ENCODE peak calls at places on chromosomes 7 and 10, in nine cellular contexts. One of them, this sample, is unnamed.

GRCh38 chr10:89458760-89459159 is 44.4 kb downstream of the IFIT5 start:
- DNase-seq in HCT116: no peak
- DNase-seq in mesendoderm: no peak
- DNase-seq in fibroblast of lung: peak
- DNase-seq in brain microvascular endothelial cell: no peak
- DNase-seq in PC-3: no peak
- DNase-seq in esophagus muscularis mucosa: no peak
- DNase-seq in right atrium auricular region: no peak
- DNase-seq in lung: no peak
- DNase-seq in this sample: no peak

GRCh38 chr10:8044331-8044907 is 10.1 kb upstream of the GATA3 start:
- DNase-seq in HCT116: no peak
- DNase-seq in mesendoderm: peak
- DNase-seq in fibroblast of lung: no peak
- DNase-seq in brain microvascular endothelial cell: no peak
- DNase-seq in PC-3: no peak
- DNase-seq in esophagus muscularis mucosa: no peak
- DNase-seq in right atrium auricular region: no peak
- DNase-seq in lung: no peak
- DNase-seq in this sample: no peak

GRCh38 chr10:113712024-113712423 is 32.3 kb downstream of the CASP7 start:
- DNase-seq in HCT116: no peak
- DNase-seq in mesendoderm: no peak
- DNase-seq in fibroblast of lung: no peak
- DNase-seq in brain microvascular endothelial cell: no peak
- DNase-seq in PC-3: no peak
- DNase-seq in esophagus muscularis mucosa: no peak
- DNase-seq in right atrium auricular region: no peak
- DNase-seq in lung: no peak
- DNase-seq in this sample: no peak

GRCh38 chr7:100806276-100806675 is 21.0 kb downstream of the EPHB4 start:
- DNase-seq in HCT116: no peak
- DNase-seq in mesendoderm: no peak
- DNase-seq in fibroblast of lung: no peak
- DNase-seq in brain microvascular endothelial cell: no peak
- DNase-seq in PC-3: no peak
- DNase-seq in esophagus muscularis mucosa: no peak
- DNase-seq in right atrium auricular region: no peak
- DNase-seq in lung: no peak
- DNase-seq in this sample: no peak

GRCh38 chr10:123808873-123809272 is 82.7 kb downstream of the CPXM2 start:
- DNase-seq in HCT116: peak
- DNase-seq in mesendoderm: peak
- DNase-seq in fibroblast of lung: peak
- DNase-seq in brain microvascular endothelial cell: peak
- DNase-seq in PC-3: peak
- DNase-seq in esophagus muscularis mucosa: peak
- DNase-seq in right atrium auricular region: peak
- DNase-seq in lung: no peak
- DNase-seq in this sample: no peak

GRCh38 chr10:58475322-58476277 is 37.1 kb upstream of the BICC1 start:
- DNase-seq in HCT116: no peak
- DNase-seq in mesendoderm: peak
- DNase-seq in fibroblast of lung: peak
- DNase-seq in brain microvascular endothelial cell: peak
- DNase-seq in PC-3: peak
- DNase-seq in esophagus muscularis mucosa: no peak
- DNase-seq in right atrium auricular region: no peak
- DNase-seq in lung: no peak
- DNase-seq in this sample: no peak

GRCh38 chr10:15419279-15419874 is 48.3 kb upstream of the FAM171A1 start:
- DNase-seq in HCT116: peak
- DNase-seq in mesendoderm: peak
- DNase-seq in fibroblast of lung: peak
- DNase-seq in brain microvascular endothelial cell: peak
- DNase-seq in PC-3: peak
- DNase-seq in esophagus muscularis mucosa: no peak
- DNase-seq in right atrium auricular region: no peak
- DNase-seq in lung: no peak
- DNase-seq in this sample: no peak

GRCh38 chr10:106780593-106781088 is 383.9 kb downstream of the SORCS1 start:
- DNase-seq in HCT116: no peak
- DNase-seq in mesendoderm: no peak
- DNase-seq in fibroblast of lung: no peak
- DNase-seq in brain microvascular endothelial cell: no peak
- DNase-seq in PC-3: no peak
- DNase-seq in esophagus muscularis mucosa: no peak
- DNase-seq in right atrium auricular region: no peak
- DNase-seq in lung: no peak
- DNase-seq in this sample: no peak

GRCh38 chr10:60299390-60299778 is 90.3 kb downstream of the ANK3 start:
- DNase-seq in HCT116: no peak
- DNase-seq in mesendoderm: no peak
- DNase-seq in fibroblast of lung: no peak
- DNase-seq in brain microvascular endothelial cell: no peak
- DNase-seq in PC-3: no peak
- DNase-seq in esophagus muscularis mucosa: no peak
- DNase-seq in right atrium auricular region: no peak
- DNase-seq in lung: no peak
- DNase-seq in this sample: no peak

GRCh38 chr7:157875230-157876179 is 538.7 kb downstream of the DNAJB6 start:
- DNase-seq in HCT116: peak
- DNase-seq in mesendoderm: peak
- DNase-seq in fibroblast of lung: no peak
- DNase-seq in brain microvascular endothelial cell: peak
- DNase-seq in PC-3: peak
- DNase-seq in esophagus muscularis mucosa: no peak
- DNase-seq in right atrium auricular region: no peak
- DNase-seq in lung: no peak
- DNase-seq in this sample: no peak

GRCh38 chr10:75432176-75432575 is 752 bp downstream of the LRMDA start:
- DNase-seq in HCT116: no peak
- DNase-seq in mesendoderm: no peak
- DNase-seq in fibroblast of lung: no peak
- DNase-seq in brain microvascular endothelial cell: no peak
- DNase-seq in PC-3: no peak
- DNase-seq in esophagus muscularis mucosa: no peak
- DNase-seq in right atrium auricular region: no peak
- DNase-seq in lung: no peak
- DNase-seq in this sample: no peak

GRCh38 chr7:28536259-28536658 is 123.9 kb downstream of the CREB5 start:
- DNase-seq in HCT116: peak
- DNase-seq in mesendoderm: peak
- DNase-seq in fibroblast of lung: peak
- DNase-seq in brain microvascular endothelial cell: peak
- DNase-seq in PC-3: peak
- DNase-seq in esophagus muscularis mucosa: no peak
- DNase-seq in right atrium auricular region: no peak
- DNase-seq in lung: no peak
- DNase-seq in this sample: no peak

GRCh38 chr7:124031919-124032318 is 948 bp downstream of the TMEM229A start:
- DNase-seq in HCT116: no peak
- DNase-seq in mesendoderm: peak
- DNase-seq in fibroblast of lung: no peak
- DNase-seq in brain microvascular endothelial cell: no peak
- DNase-seq in PC-3: no peak
- DNase-seq in esophagus muscularis mucosa: no peak
- DNase-seq in right atrium auricular region: no peak
- DNase-seq in lung: no peak
- DNase-seq in this sample: no peak

GRCh38 chr10:86226801-86227201 is 139.8 kb downstream of the GRID1 start:
- DNase-seq in HCT116: no peak
- DNase-seq in mesendoderm: no peak
- DNase-seq in fibroblast of lung: no peak
- DNase-seq in brain microvascular endothelial cell: no peak
- DNase-seq in PC-3: no peak
- DNase-seq in esophagus muscularis mucosa: no peak
- DNase-seq in right atrium auricular region: no peak
- DNase-seq in lung: no peak
- DNase-seq in this sample: no peak

GRCh38 chr10:11197266-11197712 is 179.6 kb downstream of the CELF2 start:
- DNase-seq in HCT116: no peak
- DNase-seq in mesendoderm: no peak
- DNase-seq in fibroblast of lung: no peak
- DNase-seq in brain microvascular endothelial cell: no peak
- DNase-seq in PC-3: no peak
- DNase-seq in esophagus muscularis mucosa: no peak
- DNase-seq in right atrium auricular region: peak
- DNase-seq in lung: peak
- DNase-seq in this sample: no peak

GRCh38 chr10:87547734-87548311 is 43.1 kb downstream of the MINPP1 start:
- DNase-seq in HCT116: no peak
- DNase-seq in mesendoderm: no peak
- DNase-seq in fibroblast of lung: peak
- DNase-seq in brain microvascular endothelial cell: peak
- DNase-seq in PC-3: peak
- DNase-seq in esophagus muscularis mucosa: no peak
- DNase-seq in right atrium auricular region: no peak
- DNase-seq in lung: no peak
- DNase-seq in this sample: no peak

DNA sequence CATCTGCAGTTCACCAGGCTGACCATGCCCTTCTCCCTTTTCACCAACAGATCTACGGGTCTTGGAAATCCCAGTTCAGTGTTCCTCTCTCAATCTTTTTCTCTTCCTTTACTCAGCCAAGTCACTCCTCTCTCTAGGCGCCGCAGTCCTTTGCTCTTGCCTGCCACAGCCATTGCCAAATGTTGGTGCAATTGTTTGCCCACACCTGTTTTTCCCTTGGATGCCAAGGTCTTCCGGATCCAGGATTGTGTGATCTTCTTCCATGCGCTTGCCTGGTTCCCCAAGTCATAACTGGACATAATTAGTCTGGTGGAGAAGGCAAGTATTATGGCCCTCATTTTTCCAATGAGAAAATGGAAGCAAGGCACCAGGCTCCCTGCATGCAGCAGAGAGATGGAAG is 265.2 kb downstream of the KCNMA1 start:
- DNase-seq in HCT116: no peak
- DNase-seq in mesendoderm: no peak
- DNase-seq in fibroblast of lung: no peak
- DNase-seq in brain microvascular endothelial cell: no peak
- DNase-seq in PC-3: no peak
- DNase-seq in esophagus muscularis mucosa: no peak
- DNase-seq in right atrium auricular region: no peak
- DNase-seq in lung: no peak
- DNase-seq in this sample: no peak
- H3K27ac ChIP-seq in HCT116: no peak
- H3K27ac ChIP-seq in mesendoderm: no peak
- H3K27ac ChIP-seq in fibroblast of lung: no peak
- H3K27ac ChIP-seq in brain microvascular endothelial cell: no peak
- H3K27ac ChIP-seq in PC-3: peak
- H3K27ac ChIP-seq in esophagus muscularis mucosa: peak
- H3K27ac ChIP-seq in right atrium auricular region: no peak
- H3K27ac ChIP-seq in lung: no peak
- H3K27ac ChIP-seq in this sample: no peak

DNA sequence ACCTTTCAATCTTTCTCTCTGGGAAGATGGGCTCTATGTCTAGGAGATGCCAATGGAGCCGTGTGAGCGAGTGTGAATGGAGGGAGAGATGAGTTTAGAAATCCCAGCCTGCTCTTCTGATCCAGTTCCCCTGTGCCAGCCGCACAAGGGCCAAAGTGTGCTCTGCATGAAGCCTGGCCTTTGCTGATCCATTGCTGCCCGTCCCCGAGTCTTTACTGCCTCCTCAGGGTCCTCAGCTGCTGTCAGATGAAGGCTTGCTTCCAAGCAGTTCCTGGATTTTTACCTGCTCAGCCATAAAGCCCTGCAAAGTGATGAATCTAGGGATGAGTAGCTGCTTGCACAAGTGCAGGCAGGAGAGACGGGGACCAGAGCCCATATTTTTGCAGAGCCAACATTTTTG is 115.9 kb downstream of the ZMIZ1 start:
- DNase-seq in HCT116: no peak
- DNase-seq in mesendoderm: no peak
- DNase-seq in fibroblast of lung: no peak
- DNase-seq in brain microvascular endothelial cell: no peak
- DNase-seq in PC-3: no peak
- DNase-seq in esophagus muscularis mucosa: no peak
- DNase-seq in right atrium auricular region: no peak
- DNase-seq in lung: no peak
- DNase-seq in this sample: no peak
- H3K27ac ChIP-seq in HCT116: peak
- H3K27ac ChIP-seq in mesendoderm: no peak
- H3K27ac ChIP-seq in fibroblast of lung: peak
- H3K27ac ChIP-seq in brain microvascular endothelial cell: no peak
- H3K27ac ChIP-seq in PC-3: peak
- H3K27ac ChIP-seq in esophagus muscularis mucosa: peak
- H3K27ac ChIP-seq in right atrium auricular region: peak
- H3K27ac ChIP-seq in lung: peak
- H3K27ac ChIP-seq in this sample: peak

GRCh38 chr10:51227897-51228713 is 153.8 kb downstream of the PRKG1 start:
- DNase-seq in HCT116: no peak
- DNase-seq in mesendoderm: no peak
- DNase-seq in fibroblast of lung: no peak
- DNase-seq in brain microvascular endothelial cell: no peak
- DNase-seq in PC-3: no peak
- DNase-seq in esophagus muscularis mucosa: no peak
- DNase-seq in right atrium auricular region: no peak
- DNase-seq in lung: no peak
- DNase-seq in this sample: no peak
- H3K27ac ChIP-seq in HCT116: no peak
- H3K27ac ChIP-seq in mesendoderm: no peak
- H3K27ac ChIP-seq in fibroblast of lung: no peak
- H3K27ac ChIP-seq in brain microvascular endothelial cell: no peak
- H3K27ac ChIP-seq in PC-3: no peak
- H3K27ac ChIP-seq in esophagus muscularis mucosa: no peak
- H3K27ac ChIP-seq in right atrium auricular region: no peak
- H3K27ac ChIP-seq in lung: no peak
- H3K27ac ChIP-seq in this sample: no peak

GRCh38 chr10:71970869-71971268 is 6.7 kb downstream of the CHST3 start:
- DNase-seq in HCT116: no peak
- DNase-seq in mesendoderm: no peak
- DNase-seq in fibroblast of lung: peak
- DNase-seq in brain microvascular endothelial cell: no peak
- DNase-seq in PC-3: peak
- DNase-seq in esophagus muscularis mucosa: no peak
- DNase-seq in right atrium auricular region: no peak
- DNase-seq in lung: no peak
- DNase-seq in this sample: no peak

GRCh38 chr10:71972746-71973695 is 8.8 kb downstream of the CHST3 start:
- DNase-seq in HCT116: no peak
- DNase-seq in mesendoderm: no peak
- DNase-seq in fibroblast of lung: no peak
- DNase-seq in brain microvascular endothelial cell: no peak
- DNase-seq in PC-3: no peak
- DNase-seq in esophagus muscularis mucosa: no peak
- DNase-seq in right atrium auricular region: no peak
- DNase-seq in lung: no peak
- DNase-seq in this sample: no peak

GRCh38 chr10:71971311-71971731 is 7.1 kb downstream of the CHST3 start:
- DNase-seq in HCT116: no peak
- DNase-seq in mesendoderm: no peak
- DNase-seq in fibroblast of lung: no peak
- DNase-seq in brain microvascular endothelial cell: no peak
- DNase-seq in PC-3: no peak
- DNase-seq in esophagus muscularis mucosa: no peak
- DNase-seq in right atrium auricular region: no peak
- DNase-seq in lung: no peak
- DNase-seq in this sample: no peak

GRCh38 chr10:71970331-71970730 is 6.1 kb downstream of the CHST3 start:
- DNase-seq in HCT116: no peak
- DNase-seq in mesendoderm: peak
- DNase-seq in fibroblast of lung: no peak
- DNase-seq in brain microvascular endothelial cell: no peak
- DNase-seq in PC-3: peak
- DNase-seq in esophagus muscularis mucosa: no peak
- DNase-seq in right atrium auricular region: no peak
- DNase-seq in lung: no peak
- DNase-seq in this sample: no peak

GRCh38 chr10:71971769-71972555 is 7.8 kb downstream of the CHST3 start:
- DNase-seq in HCT116: no peak
- DNase-seq in mesendoderm: no peak
- DNase-seq in fibroblast of lung: no peak
- DNase-seq in brain microvascular endothelial cell: no peak
- DNase-seq in PC-3: no peak
- DNase-seq in esophagus muscularis mucosa: no peak
- DNase-seq in right atrium auricular region: no peak
- DNase-seq in lung: no peak
- DNase-seq in this sample: no peak
- H3K27ac ChIP-seq in HCT116: no peak
- H3K27ac ChIP-seq in mesendoderm: no peak
- H3K27ac ChIP-seq in fibroblast of lung: no peak
- H3K27ac ChIP-seq in brain microvascular endothelial cell: no peak
- H3K27ac ChIP-seq in PC-3: peak
- H3K27ac ChIP-seq in esophagus muscularis mucosa: peak
- H3K27ac ChIP-seq in right atrium auricular region: peak
- H3K27ac ChIP-seq in lung: no peak
- H3K27ac ChIP-seq in this sample: peak

This sample was measured in caudate nucleus.